ENCODE peak calls at places on chromosomes 5 and 9, in six cellular contexts. R is retinal pigment epithelial cell; B is fibroblast of lung; T is stimulated activated CD4-positive, alpha-beta T cell treated with anti-CD3 and anti-CD28 coated beads, Interleukin-2, amount 100 ng/mL, for 4 hours; X is endothelial cell; D is lung. Q is an unnamed sample.

GRCh38 chr9:131228988-131229387 is 47.3 kb downstream of the FAM78A start:
- DNase-seq in R (no peak), X (no peak), T (no peak), B (peak; percentile 79), D (no peak), Q (no peak)

GRCh38 chr5:43121565-43122484 is 1.1 kb downstream of the ZNF131 start:
- DNase-seq in X (no peak), B (peak; percentile 70), T (no peak), D (no peak), R (no peak), Q (peak; percentile 76)

GRCh38 chr5:125497651-125498050 is 751.2 kb upstream of the ZNF608 start:
- DNase-seq in B (no peak), X (no peak), R (no peak), D (no peak), T (no peak), Q (no peak)

GRCh38 chr5:143302344-143302743 is 101.1 kb downstream of the NR3C1 start:
- DNase-seq in X (no peak), D (no peak), B (peak; percentile 55), R (peak; percentile 12), T (no peak), Q (peak; percentile 45)

GRCh38 chr9:103188966-103189365 is 193.8 kb downstream of the CYLC2 start:
- DNase-seq in X (no peak), R (no peak), T (no peak), D (no peak), B (no peak), Q (no peak)

GRCh38 chr5:163089233-163089632 is 348.2 kb upstream of the CCNG1 start:
- DNase-seq in T (no peak), X (no peak), D (no peak), R (no peak), B (no peak), Q (no peak)

GRCh38 chr5:150112211-150113046 is 26.1 kb upstream of the CSF1R start:
- DNase-seq in D (peak; percentile 46), B (peak; percentile 93), R (peak; percentile 99), X (no peak), T (no peak), Q (peak; percentile 95)

GRCh38 chr5:64766934-64767333 is 1.6 kb downstream of the SREK1IP1 start:
- DNase-seq in R (no peak), B (no peak), D (no peak), T (no peak), X (no peak), Q (no peak)

GRCh38 chr9:124267271-124267807 is 9.6 kb downstream of the NEK6 start:
- DNase-seq in X (peak; percentile 28), T (no peak), R (no peak), B (peak; percentile 91), D (peak; percentile 90), Q (peak; percentile 71)

GRCh38 chr9:121557581-121558422 is 58.2 kb upstream of the GGTA1 start:
- DNase-seq in B (peak; percentile 97), T (no peak), D (peak; percentile 61), X (peak; percentile 63), R (peak; percentile 96), Q (peak; percentile 70)

GRCh38 chr5:1815881-1816292 is 14.7 kb downstream of the NDUFS6 start:
- DNase-seq in T (no peak), X (no peak), D (no peak), B (no peak), R (no peak), Q (no peak)

GRCh38 chr5:65126670-65127069 is 355.1 kb downstream of the ADAMTS6 start:
- DNase-seq in B (no peak), R (no peak), T (no peak), X (no peak), D (no peak), Q (no peak)

GRCh38 chr5:112960316-112960715 is 16.3 kb upstream of the DCP2 start:
- DNase-seq in T (no peak), D (no peak), B (no peak), X (no peak), R (no peak), Q (no peak)

GRCh38 chr5:138351056-138351455 is 1.4 kb upstream of the KDM3B start:
- DNase-seq in B (peak; percentile 85), T (no peak), D (no peak), X (no peak), R (no peak), Q (peak; percentile 87)

Q was measured in fibroblast of mammary gland.